ENCODE peak calls at places on chromosomes 2 and 18, in seven cellular contexts. D, R, I, Q, H, Y and O are unnamed samples.

GRCh38 chr2:220489116-220489515 is 861.7 kb downstream of the SLC4A3 start:
- DNase-seq in Y (no peak), D (no peak), I (no peak), R (no peak), H (no peak), Q (no peak), O (peak)

GRCh38 chr2:218883491-218884490 is 3.1 kb downstream of the WNT10A start:
- DNase-seq in Q (no peak), Y (no peak), D (no peak), I (peak), R (no peak), H (peak), O (no peak)

GRCh38 chr2:236627193-236627592 is 57.6 kb downstream of the ACKR3 start:
- DNase-seq in R (no peak), Y (no peak), H (no peak), D (no peak), Q (no peak), I (no peak), O (no peak)

GRCh38 chr2:118059919-118060478 is 28.3 kb upstream of the INSIG2 start:
- DNase-seq in Q (no peak), Y (peak), R (no peak), D (no peak), I (no peak), H (no peak), O (peak)

GRCh38 chr2:178865121-178865520 is 57.9 kb upstream of the TTN start:
- DNase-seq in Q (no peak), I (no peak), H (no peak), D (no peak), R (no peak), Y (no peak), O (no peak)

GRCh38 chr18:75915941-75916640 is 488.6 kb upstream of the SMIM21 start:
- DNase-seq in Q (no peak), Y (no peak), D (no peak), I (peak), R (no peak), H (peak), O (no peak)

GRCh38 chr2:134127496-134127895 is 126.4 kb upstream of the MGAT5 start:
- DNase-seq in H (no peak), R (no peak), Y (no peak), Q (no peak), I (no peak), D (no peak), O (no peak)

GRCh38 chr2:127024769-127025356 is 82.1 kb downstream of the BIN1 start:
- DNase-seq in I (peak), Q (no peak), H (peak), R (no peak), D (peak), Y (no peak), O (peak)

GRCh38 chr2:60819155-60819862 is 62.1 kb upstream of the REL start:
- DNase-seq in Y (no peak), H (no peak), D (no peak), R (no peak), Q (no peak), I (no peak), O (no peak)

GRCh38 chr2:94871226-94872087 is at the start of gene TEKT4:
- DNase-seq in H (peak), Y (no peak), D (peak), R (no peak), Q (no peak), I (peak), O (no peak)

GRCh38 chr2:49240608-49241007 is 86.3 kb upstream of the FSHR start:
- DNase-seq in I (no peak), D (peak), H (no peak), Y (no peak), Q (peak), R (no peak), O (peak)

GRCh38 chr2:161136696-161137324 is 23.4 kb upstream of the TANK start:
- DNase-seq in Q (no peak), I (no peak), D (peak), Y (peak), R (peak), H (no peak), O (peak)

GRCh38 chr18:57627488-57627887 is 5.9 kb upstream of the NARS1 start:
- DNase-seq in H (no peak), Q (no peak), R (no peak), Y (no peak), D (no peak), I (no peak), O (peak)

GRCh38 chr2:31319391-31320175 is 85.6 kb downstream of the EHD3 start:
- DNase-seq in Y (peak), D (no peak), I (no peak), H (no peak), Q (no peak), R (no peak), O (peak)
- TF ChIP-seq RFX5 in Y (no peak), D (no peak), I (no peak), H (no peak), Q (no peak), R (no peak), O (no peak)

GRCh38 chr2:203646266-203646864 is 60.1 kb upstream of the CD28 start:
- DNase-seq in Q (no peak), H (no peak), Y (no peak), D (no peak), R (peak), I (no peak), O (no peak)
- TF ChIP-seq RFX5 in Q (no peak), H (no peak), Y (no peak), D (no peak), R (no peak), I (no peak), O (no peak)

GRCh38 chr2:51265539-51265938 is 233.6 kb upstream of the NRXN1 start:
- DNase-seq in D (no peak), Q (no peak), Y (no peak), I (no peak), R (no peak), H (no peak), O (no peak)

GRCh38 chr2:51258301-51258700 is 226.4 kb upstream of the NRXN1 start:
- DNase-seq in I (no peak), R (no peak), Q (no peak), Y (no peak), H (no peak), D (no peak), O (no peak)

GRCh38 chr2:51263921-51264320 is 232.0 kb upstream of the NRXN1 start:
- DNase-seq in Y (no peak), R (no peak), H (no peak), D (no peak), Q (no peak), I (no peak), O (no peak)
- TF ChIP-seq RFX5 in Y (no peak), R (no peak), H (no peak), D (no peak), Q (no peak), I (no peak), O (no peak)

DNA sequence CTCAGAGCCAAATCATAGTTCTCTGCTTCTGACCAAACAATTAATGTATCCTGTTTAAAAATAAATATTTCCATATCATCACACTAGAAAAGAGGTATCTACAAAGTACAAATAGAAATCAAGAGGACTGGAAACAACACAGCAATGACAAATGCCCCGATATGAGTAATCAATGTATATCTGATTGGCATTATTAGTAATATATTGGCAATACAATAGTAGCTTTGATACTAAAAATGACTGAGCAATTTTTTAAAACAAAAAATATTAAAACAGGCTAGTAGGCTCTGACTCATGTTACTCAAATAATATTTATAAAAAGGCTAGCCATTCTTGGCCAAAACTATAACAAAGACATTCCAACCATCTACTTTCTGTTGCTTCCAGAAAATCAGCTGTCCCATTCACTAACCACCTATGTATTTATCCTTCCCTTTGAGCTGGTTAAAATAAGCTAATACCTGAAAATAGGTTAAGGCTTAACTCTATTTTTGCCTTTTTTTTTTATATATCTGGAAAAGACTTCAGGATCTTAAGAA is 13.3 kb downstream of the PPP4R3B start:
- DNase-seq in D (no peak), Y (no peak), R (no peak), I (no peak), Q (no peak), H (no peak), O (peak)
- TF ChIP-seq RFX5 in D (no peak), Y (no peak), R (no peak), I (no peak), Q (no peak), H (no peak), O (no peak)

DNA sequence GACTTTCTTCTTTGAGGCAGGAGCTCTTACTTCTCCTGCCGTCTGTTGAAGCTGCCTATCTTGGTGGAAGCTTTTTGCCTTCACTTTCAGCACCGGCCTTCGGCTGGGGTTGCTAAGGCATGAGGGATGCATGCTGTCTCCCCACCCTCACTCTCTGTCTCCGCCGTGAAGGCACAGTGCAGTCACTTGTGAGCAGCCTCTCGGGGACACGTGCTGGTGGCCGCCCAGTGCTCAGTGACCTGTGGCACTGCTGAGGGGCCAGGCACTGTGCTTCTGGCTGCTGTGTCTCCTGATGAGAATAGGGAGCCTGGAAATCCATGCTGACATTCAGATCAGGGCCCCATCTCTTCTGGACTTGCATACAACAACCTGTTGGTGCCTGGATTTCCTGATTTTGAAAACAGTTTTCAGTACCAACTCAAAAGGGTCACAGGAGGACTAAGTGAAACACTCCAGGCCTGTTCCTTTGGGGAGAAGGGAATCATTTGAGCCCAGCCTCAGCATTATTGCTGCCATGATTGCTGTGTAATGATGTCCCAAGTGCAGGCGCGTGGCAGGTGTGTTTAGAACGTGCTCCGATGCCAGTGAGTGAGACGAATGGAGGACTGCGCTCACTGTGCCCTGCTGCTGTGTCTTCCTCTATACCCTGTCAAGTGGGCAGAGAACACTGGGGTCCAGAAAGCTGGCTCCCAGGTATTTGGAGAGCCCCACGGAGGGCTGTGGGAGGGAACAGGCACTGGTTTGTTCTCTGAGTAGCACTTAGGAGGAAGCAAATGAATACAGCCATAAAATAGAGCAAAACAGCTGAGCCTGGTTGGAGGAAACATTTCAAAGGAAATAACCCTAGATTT is 218.1 kb downstream of the SEPTIN10 start:
- DNase-seq in D (no peak), I (no peak), H (no peak), Y (no peak), Q (no peak), R (no peak), O (no peak)
- TF ChIP-seq RFX5 in D (no peak), I (no peak), H (no peak), Y (no peak), Q (no peak), R (no peak), O (no peak)

DNA sequence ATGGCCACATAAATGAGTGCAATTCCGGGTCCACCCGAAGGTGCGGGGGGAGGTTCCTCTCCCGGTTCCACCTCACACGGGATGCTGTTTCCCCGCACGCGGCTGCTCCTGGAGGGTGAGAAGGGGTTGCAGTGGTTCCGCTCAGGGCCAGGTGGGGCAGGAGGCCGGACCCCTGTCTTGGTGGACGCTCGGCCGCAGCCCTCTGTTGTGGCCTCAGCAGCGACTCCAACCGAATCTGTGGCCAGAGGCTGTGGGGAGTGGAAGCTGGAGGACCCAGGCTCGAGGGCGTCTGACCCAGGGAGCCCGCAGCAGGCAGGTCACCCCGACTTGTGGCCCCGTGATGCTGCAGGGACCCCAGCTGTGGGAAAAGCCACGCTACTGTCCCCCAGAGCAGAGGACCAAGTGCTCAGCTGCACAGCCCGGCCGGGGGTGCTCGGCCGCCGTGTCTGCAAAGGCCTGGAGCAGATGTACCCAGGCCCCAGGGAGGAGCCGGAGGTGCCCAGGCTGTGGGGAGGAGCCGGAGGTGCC is 83.9 kb downstream of the RTP5 start:
- DNase-seq in Y (no peak), I (no peak), D (no peak), Q (no peak), R (no peak), H (no peak), O (no peak)
- TF ChIP-seq RFX5 in Y (no peak), I (no peak), D (no peak), Q (no peak), R (no peak), H (no peak), O (no peak)

DNA sequence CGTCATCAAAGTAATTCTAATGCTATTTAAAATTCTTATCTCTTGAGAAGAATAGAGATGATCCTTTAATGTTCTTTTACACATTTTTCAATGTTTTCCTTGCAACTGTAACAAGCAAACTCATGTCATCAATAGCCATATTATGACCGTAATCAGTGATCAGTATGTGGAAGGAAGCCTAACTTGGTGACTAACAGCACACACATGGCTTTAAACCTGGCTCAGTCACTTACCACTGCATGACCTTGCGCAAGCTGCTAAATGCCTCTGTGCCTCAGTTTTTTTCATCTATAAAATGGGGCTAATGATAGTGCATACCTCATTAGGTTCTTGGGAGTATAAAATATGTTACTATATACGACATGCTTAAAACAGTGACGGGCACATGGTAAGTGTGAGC is 149.7 kb downstream of the BCL2 start:
- DNase-seq in Y (no peak), R (no peak), D (no peak), I (no peak), Q (no peak), H (no peak), O (no peak)
- TF ChIP-seq RFX5 in Y (no peak), R (no peak), D (no peak), I (no peak), Q (no peak), H (no peak), O (no peak)